ENCODE peak calls at places on chromosomes 1 and 21, in six cellular contexts. One of them, this sample, is unnamed.

GRCh38 chr1:173666646-173667045 is 3.0 kb downstream of the ANKRD45 start:
- DNase-seq in AG04450: no peak
- DNase-seq in NT2/D1: no peak
- DNase-seq in aorta: no peak
- DNase-seq in lower leg skin: no peak
- DNase-seq in K562: no peak
- DNase-seq in this sample: no peak

GRCh38 chr1:97350662-97351061 is 570.2 kb downstream of the DPYD start:
- DNase-seq in lower leg skin: no peak
- DNase-seq in aorta: no peak
- DNase-seq in K562: no peak
- DNase-seq in NT2/D1: no peak
- DNase-seq in AG04450: peak; percentile 61
- DNase-seq in this sample: no peak

GRCh38 chr1:180560200-180560867 is 1.6 kb downstream of the OVAAL start:
- DNase-seq in AG04450: no peak
- DNase-seq in NT2/D1: no peak
- DNase-seq in K562: no peak
- DNase-seq in aorta: no peak
- DNase-seq in lower leg skin: no peak
- DNase-seq in this sample: no peak

GRCh38 chr1:235090406-235091069 is 38.1 kb downstream of the TOMM20 start:
- DNase-seq in AG04450: no peak
- DNase-seq in lower leg skin: no peak
- DNase-seq in NT2/D1: peak; percentile 97
- DNase-seq in K562: no peak
- DNase-seq in aorta: peak; percentile 31
- DNase-seq in this sample: no peak

GRCh38 chr1:37945743-37946702 is 830 bp downstream of the INPP5B start:
- DNase-seq in aorta: peak; percentile 84
- DNase-seq in AG04450: peak; percentile 75
- DNase-seq in K562: peak; percentile 92
- DNase-seq in NT2/D1: no peak
- DNase-seq in lower leg skin: peak; percentile 63
- DNase-seq in this sample: no peak

GRCh38 chr1:33383974-33384767 is 46.7 kb downstream of the PHC2 start:
- DNase-seq in aorta: no peak
- DNase-seq in NT2/D1: no peak
- DNase-seq in AG04450: no peak
- DNase-seq in lower leg skin: no peak
- DNase-seq in K562: no peak
- DNase-seq in this sample: no peak

GRCh38 chr1:180953791-180954721 is 41.4 kb downstream of the KIAA1614 start:
- DNase-seq in lower leg skin: no peak
- DNase-seq in aorta: peak; percentile 80
- DNase-seq in NT2/D1: no peak
- DNase-seq in K562: no peak
- DNase-seq in AG04450: peak; percentile 8
- DNase-seq in this sample: no peak

GRCh38 chr1:3270403-3271245 is 183.8 kb upstream of the ARHGEF16 start:
- DNase-seq in K562: no peak
- DNase-seq in AG04450: no peak
- DNase-seq in aorta: no peak
- DNase-seq in lower leg skin: no peak
- DNase-seq in NT2/D1: no peak
- DNase-seq in this sample: no peak

GRCh38 chr1:17370618-17371017 is 1.4 kb upstream of the PADI6 start:
- DNase-seq in NT2/D1: no peak
- DNase-seq in lower leg skin: no peak
- DNase-seq in AG04450: no peak
- DNase-seq in K562: peak; percentile 50
- DNase-seq in aorta: no peak
- DNase-seq in this sample: no peak

GRCh38 chr1:99808391-99809115 is 41.6 kb upstream of the AGL start:
- DNase-seq in AG04450: peak; percentile 91
- DNase-seq in K562: peak; percentile 78
- DNase-seq in lower leg skin: peak; percentile 46
- DNase-seq in NT2/D1: peak; percentile 75
- DNase-seq in aorta: no peak
- DNase-seq in this sample: peak; percentile 82

GRCh38 chr1:56953386-56953785 is 12.4 kb downstream of the C8B start:
- DNase-seq in K562: no peak
- DNase-seq in AG04450: no peak
- DNase-seq in NT2/D1: no peak
- DNase-seq in lower leg skin: no peak
- DNase-seq in aorta: no peak
- DNase-seq in this sample: no peak

GRCh38 chr1:21090460-21090859 is 86.2 kb downstream of the EIF4G3 start:
- DNase-seq in K562: no peak
- DNase-seq in NT2/D1: no peak
- DNase-seq in lower leg skin: no peak
- DNase-seq in AG04450: no peak
- DNase-seq in aorta: no peak
- DNase-seq in this sample: no peak

GRCh38 chr1:76298399-76298798 is 223.9 kb downstream of the ST6GALNAC3 start:
- DNase-seq in NT2/D1: no peak
- DNase-seq in lower leg skin: no peak
- DNase-seq in K562: no peak
- DNase-seq in AG04450: no peak
- DNase-seq in aorta: no peak
- DNase-seq in this sample: no peak

GRCh38 chr21:21295303-21295702 is 297.1 kb downstream of the NCAM2 start:
- DNase-seq in K562: peak; percentile 48
- DNase-seq in NT2/D1: no peak
- DNase-seq in lower leg skin: no peak
- DNase-seq in aorta: no peak
- DNase-seq in AG04450: no peak
- DNase-seq in this sample: peak; percentile 3

GRCh38 chr1:1397839-1398523 is 1.2 kb downstream of the CCNL2 start:
- DNase-seq in K562: peak; percentile 39
- DNase-seq in aorta: no peak
- DNase-seq in lower leg skin: no peak
- DNase-seq in NT2/D1: no peak
- DNase-seq in AG04450: no peak
- DNase-seq in this sample: no peak

GRCh38 chr1:221363074-221363473 is 378.8 kb downstream of the DUSP10 start:
- DNase-seq in NT2/D1: no peak
- DNase-seq in K562: no peak
- DNase-seq in AG04450: no peak
- DNase-seq in aorta: no peak
- DNase-seq in lower leg skin: no peak
- DNase-seq in this sample: no peak

GRCh38 chr1:62064831-62065230 is 129.8 kb upstream of the L1TD1 start:
- DNase-seq in NT2/D1: no peak
- DNase-seq in K562: no peak
- DNase-seq in lower leg skin: no peak
- DNase-seq in AG04450: no peak
- DNase-seq in aorta: no peak
- DNase-seq in this sample: no peak

GRCh38 chr1:185059950-185060571 is 14.7 kb downstream of the RNF2 start:
- DNase-seq in lower leg skin: no peak
- DNase-seq in AG04450: no peak
- DNase-seq in NT2/D1: no peak
- DNase-seq in K562: no peak
- DNase-seq in aorta: no peak
- DNase-seq in this sample: no peak

GRCh38 chr1:173473599-173474011 is 3.5 kb upstream of the PRDX6 start:
- DNase-seq in AG04450: no peak
- DNase-seq in aorta: no peak
- DNase-seq in K562: peak; percentile 4
- DNase-seq in NT2/D1: no peak
- DNase-seq in lower leg skin: no peak
- DNase-seq in this sample: no peak

GRCh38 chr1:175572932-175573871 is 170.2 kb downstream of the TNR start:
- DNase-seq in K562: no peak
- DNase-seq in AG04450: no peak
- DNase-seq in lower leg skin: no peak
- DNase-seq in NT2/D1: no peak
- DNase-seq in aorta: peak; percentile 45
- DNase-seq in this sample: no peak

DNA sequence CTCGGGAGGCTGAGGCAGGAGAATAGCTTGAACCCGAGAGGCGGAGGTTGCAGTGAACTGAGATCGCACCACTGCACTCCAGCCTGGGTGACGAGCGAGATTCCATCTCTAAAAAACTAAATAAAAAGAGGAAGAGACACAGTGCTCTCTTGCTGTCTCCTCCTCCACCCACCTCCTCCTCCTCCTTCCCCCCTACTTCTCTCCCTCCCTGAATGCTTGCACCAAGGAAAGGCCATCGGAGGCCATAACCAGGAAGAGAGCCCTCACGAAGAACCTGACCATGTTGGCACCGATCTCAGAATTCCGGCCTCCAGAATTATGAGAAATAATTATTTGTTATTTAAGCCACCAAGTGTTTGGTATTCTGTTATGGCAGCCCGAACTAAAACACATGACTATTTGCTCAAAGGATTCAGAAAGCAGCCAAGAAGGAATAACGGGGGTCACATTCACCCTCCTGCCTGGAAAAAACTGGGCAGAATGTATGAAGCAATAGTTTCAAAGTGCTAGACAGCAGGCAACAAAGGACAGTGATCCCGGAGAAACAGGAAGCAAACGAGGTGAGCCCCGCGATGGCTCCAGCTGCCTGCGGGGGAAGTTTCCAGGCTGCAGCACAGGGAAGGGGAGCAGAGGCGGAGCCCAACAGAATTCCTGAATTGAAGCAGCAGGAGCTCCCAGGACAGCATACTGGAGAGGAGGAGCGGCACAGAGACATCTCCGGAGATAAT is 35.8 kb downstream of the LDLRAD1 start:
- DNase-seq in AG04450: peak; percentile 10
- DNase-seq in NT2/D1: peak; percentile 87
- DNase-seq in aorta: peak; percentile 62
- DNase-seq in lower leg skin: no peak
- DNase-seq in K562: no peak
- DNase-seq in this sample: no peak
- H3K4me3 ChIP-seq in AG04450: peak overlapping the region; percentile 47
- H3K4me3 ChIP-seq in NT2/D1: no peak overlapping the region
- H3K4me3 ChIP-seq in aorta: peak overlapping the region; percentile 29
- H3K4me3 ChIP-seq in lower leg skin: no peak overlapping the region
- H3K4me3 ChIP-seq in K562: peak overlapping the region; percentile 6
- H3K4me3 ChIP-seq in this sample: no peak overlapping the region

GRCh38 chr1:167819849-167820683 is 93.9 kb downstream of the ADCY10 start:
- DNase-seq in NT2/D1: peak; percentile 28
- DNase-seq in K562: peak; percentile 90
- DNase-seq in AG04450: peak; percentile 63
- DNase-seq in lower leg skin: peak; percentile 49
- DNase-seq in aorta: peak; percentile 92
- DNase-seq in this sample: no peak

GRCh38 chr1:167821356-167821685 is 92.6 kb downstream of the ADCY10 start:
- DNase-seq in lower leg skin: no peak
- DNase-seq in AG04450: no peak
- DNase-seq in NT2/D1: no peak
- DNase-seq in K562: no peak
- DNase-seq in aorta: no peak
- DNase-seq in this sample: no peak

GRCh38 chr1:167821969-167822685 is 91.8 kb downstream of the ADCY10 start:
- DNase-seq in K562: no peak
- DNase-seq in lower leg skin: no peak
- DNase-seq in aorta: no peak
- DNase-seq in AG04450: no peak
- DNase-seq in NT2/D1: no peak
- DNase-seq in this sample: no peak

GRCh38 chr1:167824163-167824794 is 89.7 kb downstream of the ADCY10 start:
- DNase-seq in aorta: no peak
- DNase-seq in lower leg skin: no peak
- DNase-seq in NT2/D1: no peak
- DNase-seq in AG04450: no peak
- DNase-seq in K562: no peak
- DNase-seq in this sample: no peak

GRCh38 chr1:167820684-167821355 is 93.1 kb downstream of the ADCY10 start:
- DNase-seq in K562: no peak
- DNase-seq in NT2/D1: no peak
- DNase-seq in AG04450: no peak
- DNase-seq in aorta: peak; percentile 48
- DNase-seq in lower leg skin: no peak
- DNase-seq in this sample: no peak
- H3K4me3 ChIP-seq in K562: peak overlapping the region; percentile 38
- H3K4me3 ChIP-seq in NT2/D1: no peak overlapping the region
- H3K4me3 ChIP-seq in AG04450: no peak overlapping the region
- H3K4me3 ChIP-seq in aorta: no peak overlapping the region
- H3K4me3 ChIP-seq in lower leg skin: no peak overlapping the region
- H3K4me3 ChIP-seq in this sample: no peak overlapping the region

GRCh38 chr1:217622042-217622441 is 8.8 kb downstream of the GPATCH2 start:
- DNase-seq in aorta: no peak
- DNase-seq in K562: no peak
- DNase-seq in NT2/D1: no peak
- DNase-seq in lower leg skin: no peak
- DNase-seq in AG04450: no peak
- DNase-seq in this sample: no peak
- H3K4me3 ChIP-seq in aorta: no peak overlapping the region
- H3K4me3 ChIP-seq in K562: no peak overlapping the region
- H3K4me3 ChIP-seq in NT2/D1: no peak overlapping the region
- H3K4me3 ChIP-seq in lower leg skin: no peak overlapping the region
- H3K4me3 ChIP-seq in AG04450: no peak overlapping the region
- H3K4me3 ChIP-seq in this sample: no peak overlapping the region

DNA sequence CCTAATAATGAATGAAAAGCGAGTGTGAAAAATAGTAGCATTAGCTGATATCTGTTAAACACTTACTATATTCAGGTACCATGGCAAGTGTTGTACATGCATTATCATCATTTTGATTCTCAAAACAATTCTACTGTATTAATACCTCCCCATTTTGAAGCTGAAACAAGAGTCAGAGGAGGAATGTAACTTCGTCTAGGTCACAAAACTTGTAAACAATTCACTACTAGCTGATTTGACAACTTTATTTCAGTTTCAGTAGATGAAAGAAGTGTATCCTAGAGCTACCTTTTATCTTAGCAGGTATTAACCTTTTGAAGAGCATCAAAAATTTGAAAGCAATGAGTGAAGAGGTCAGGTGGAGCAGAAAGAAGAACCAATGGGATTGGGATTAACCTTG is 1.6 kb downstream of the CD84 start:
- DNase-seq in NT2/D1: no peak
- DNase-seq in AG04450: no peak
- DNase-seq in K562: no peak
- DNase-seq in lower leg skin: no peak
- DNase-seq in aorta: no peak
- DNase-seq in this sample: no peak
- H3K4me3 ChIP-seq in NT2/D1: no peak overlapping the region
- H3K4me3 ChIP-seq in AG04450: no peak overlapping the region
- H3K4me3 ChIP-seq in K562: no peak overlapping the region
- H3K4me3 ChIP-seq in lower leg skin: no peak overlapping the region
- H3K4me3 ChIP-seq in aorta: no peak overlapping the region
- H3K4me3 ChIP-seq in this sample: no peak overlapping the region

DNA sequence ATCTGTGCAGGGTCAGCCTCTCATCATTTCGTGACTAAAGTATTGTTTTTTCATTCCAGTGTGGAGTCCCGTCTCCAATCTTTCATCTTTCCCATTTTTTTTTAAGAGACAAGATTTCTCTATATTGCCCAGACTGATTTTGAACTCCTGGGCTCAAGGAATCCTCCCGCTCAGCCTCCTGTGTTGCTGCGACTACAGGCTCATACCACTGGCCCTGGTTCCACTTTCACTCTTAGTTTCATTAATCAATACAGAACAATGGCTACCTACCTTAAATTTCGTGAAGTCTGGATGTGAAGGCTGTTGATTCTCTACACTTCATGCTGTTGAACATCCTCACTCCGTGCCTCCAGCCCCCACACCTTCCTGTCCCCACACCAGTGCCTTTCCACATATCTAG is 97.7 kb upstream of the GREM2 start:
- DNase-seq in NT2/D1: no peak
- DNase-seq in aorta: no peak
- DNase-seq in lower leg skin: no peak
- DNase-seq in K562: no peak
- DNase-seq in AG04450: no peak
- DNase-seq in this sample: no peak
- H3K4me3 ChIP-seq in NT2/D1: no peak overlapping the region
- H3K4me3 ChIP-seq in aorta: no peak overlapping the region
- H3K4me3 ChIP-seq in lower leg skin: no peak overlapping the region
- H3K4me3 ChIP-seq in K562: no peak overlapping the region
- H3K4me3 ChIP-seq in AG04450: no peak overlapping the region
- H3K4me3 ChIP-seq in this sample: no peak overlapping the region

This sample was measured in Jurkat, Clone E6-1.